ENCODE peak calls at places on chromosomes 16 and 17, in seven cellular contexts. Q is mucosa of descending colon; N is breast epithelium; W is left ventricle myocardium inferior; G is stomach; Y is left lung; U is CD8-positive, alpha-beta T cell. M is an unnamed sample.

GRCh38 chr17:74485841-74486240 is 19.4 kb downstream of the CD300A start:
- DNase-seq in Y (no peak), U (peak; percentile 27), G (peak; percentile 14), Q (no peak), W (no peak), N (no peak), M (no peak)

GRCh38 chr17:79844869-79845600 is 5.8 kb upstream of the CBX4 start:
- DNase-seq in Y (no peak), U (peak; percentile 71), W (peak; percentile 54), G (peak; percentile 60), Q (peak; percentile 80), N (no peak), M (peak; percentile 40)

GRCh38 chr17:80694085-80694991 is 149.7 kb downstream of the RPTOR start:
- DNase-seq in W (no peak), G (no peak), Y (no peak), Q (no peak), U (no peak), N (no peak), M (no peak)

GRCh38 chr17:73720187-73720834 is 76.1 kb upstream of the SDK2 start:
- DNase-seq in G (no peak), N (no peak), Y (no peak), Q (peak; percentile 47), W (no peak), U (peak; percentile 86), M (no peak)

GRCh38 chr17:28949185-28950016 is 1.9 kb downstream of the PHF12 start:
- DNase-seq in Y (peak; percentile 76), N (peak; percentile 51), Q (peak; percentile 80), G (peak; percentile 58), U (peak; percentile 79), W (peak; percentile 73), M (peak; percentile 42)

GRCh38 chr16:74601131-74601871 is 5.6 kb downstream of the GLG1 start:
- DNase-seq in Y (no peak), U (peak; percentile 80), N (no peak), Q (peak; percentile 65), W (no peak), G (no peak), M (peak; percentile 66)

GRCh38 chr17:75006653-75007052 is 5.8 kb upstream of the MRPL58 start:
- DNase-seq in G (no peak), N (no peak), Q (no peak), U (no peak), W (no peak), Y (no peak), M (no peak)

GRCh38 chr16:30131869-30132475 is 9.0 kb upstream of the MAPK3 start:
- DNase-seq in W (no peak), N (no peak), G (no peak), U (no peak), Q (no peak), Y (no peak), M (no peak)

GRCh38 chr17:46949291-46950174 is 26.6 kb downstream of the GOSR2 start:
- DNase-seq in Y (no peak), N (no peak), W (no peak), U (no peak), Q (no peak), G (no peak), M (no peak)

DNA sequence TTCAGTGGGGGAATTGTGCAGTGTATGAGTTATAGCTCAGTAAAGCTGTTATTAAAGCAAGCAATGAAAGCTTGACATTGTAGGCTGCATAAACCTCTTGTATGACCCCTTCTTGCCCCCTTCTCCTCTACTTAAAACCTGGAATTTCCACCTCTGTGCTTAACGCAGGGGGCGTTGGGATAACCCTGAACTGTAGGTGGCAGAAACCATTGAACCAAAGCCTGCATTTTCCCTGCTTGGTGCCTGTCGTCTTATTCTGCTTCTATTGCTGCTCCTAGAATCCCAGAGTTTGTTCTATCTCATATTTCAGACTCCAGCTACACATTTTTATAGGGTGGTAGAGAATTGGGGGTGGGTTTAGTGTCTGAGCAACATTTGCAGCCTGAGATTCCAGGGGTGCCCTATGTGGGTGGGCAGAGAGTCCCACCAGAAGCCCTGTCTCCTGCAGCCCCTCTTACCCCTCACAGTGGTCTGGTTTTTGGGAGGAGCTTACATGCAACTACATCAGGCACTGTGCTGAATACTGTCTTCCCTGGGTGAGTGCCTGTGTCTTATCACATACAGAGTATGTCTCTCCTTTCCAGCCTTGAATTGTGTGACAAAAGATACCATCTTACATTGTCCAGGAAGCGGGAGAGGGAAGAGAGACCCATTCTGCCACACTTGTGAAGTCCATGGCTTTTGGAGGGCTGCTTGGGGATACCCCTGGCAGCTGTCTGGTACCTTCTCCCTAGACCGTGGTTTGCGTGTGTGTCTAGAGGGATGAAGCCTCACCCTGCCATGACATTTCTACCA is 407.7 kb upstream of the EEF2KMT start:
- DNase-seq in W (no peak), Y (no peak), Q (no peak), G (no peak), N (no peak), U (no peak), M (no peak)
- H3K9me3 ChIP-seq in W (no peaks in the 10 kb centered on the region), Y (no peaks in the 10 kb centered on the region), Q (no peaks in the 10 kb centered on the region), G (no peaks in the 10 kb centered on the region), N (no peaks in the 10 kb centered on the region), U (no peaks in the 10 kb centered on the region), M (no peaks in the 10 kb centered on the region)

GRCh38 chr16:24538756-24539294 is 541 bp upstream of the RBBP6 start:
- DNase-seq in Y (no peak), N (no peak), Q (no peak), U (no peak), G (peak; percentile 67), W (no peak), M (no peak)
- H3K9me3 ChIP-seq in Y (no peaks in the 10 kb centered on the region), N (no peaks in the 10 kb centered on the region), Q (no peaks in the 10 kb centered on the region), U (no peaks in the 10 kb centered on the region), G (no peaks in the 10 kb centered on the region), W (no peaks in the 10 kb centered on the region), M (no peaks in the 10 kb centered on the region)

GRCh38 chr16:31913668-31914067 is 40.1 kb downstream of the ZNF267 start:
- DNase-seq in G (no peak), U (no peak), Y (no peak), Q (no peak), N (no peak), W (no peak), M (no peak)
- H3K9me3 ChIP-seq in G (peaks cover 99% of the 10 kb centered on the region), U (peaks cover 71% of the 10 kb centered on the region), Y (peaks cover 100% of the 10 kb centered on the region), Q (peaks cover 100% of the 10 kb centered on the region), N (peaks cover 99% of the 10 kb centered on the region), W (peaks cover 100% of the 10 kb centered on the region), M (peaks cover 83% of the 10 kb centered on the region)

GRCh38 chr16:35631261-35631945 is 2172.0 kb downstream of the TP53TG3F start:
- DNase-seq in W (no peak), Q (no peak), N (no peak), U (no peak), G (no peak), Y (no peak), M (no peak)

GRCh38 chr16:35626051-35626450 is 2166.6 kb downstream of the TP53TG3F start:
- DNase-seq in W (no peak), Y (no peak), U (no peak), G (no peak), N (no peak), Q (no peak), M (no peak)

DNA sequence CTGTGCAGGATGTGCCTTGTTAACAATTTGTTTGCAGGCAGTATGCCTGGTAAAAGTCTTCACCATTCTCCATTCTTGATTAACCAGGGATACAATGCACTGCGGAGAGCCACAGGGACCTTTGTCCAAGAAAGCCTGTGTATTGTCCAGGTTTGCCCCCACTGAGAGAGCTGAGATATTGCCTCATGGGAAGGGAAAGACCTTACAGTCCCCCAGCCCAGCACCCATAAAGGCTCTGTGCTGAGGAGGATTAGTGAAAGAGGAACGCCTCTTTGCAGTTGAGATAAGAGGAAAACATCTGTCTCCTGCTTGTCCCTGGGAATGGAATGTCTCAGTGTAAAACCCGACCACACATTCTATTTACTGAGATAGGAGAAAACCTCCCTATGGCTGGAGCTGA is 2169.6 kb downstream of the TP53TG3F start:
- DNase-seq in W (no peak), N (no peak), G (no peak), U (no peak), Y (no peak), Q (no peak), M (no peak)
- H3K9me3 ChIP-seq in W (no peaks in the 10 kb centered on the region), N (no peaks in the 10 kb centered on the region), G (peaks cover 42% of the 10 kb centered on the region), U (no peaks in the 10 kb centered on the region), Y (peaks cover 43% of the 10 kb centered on the region), Q (peaks cover 65% of the 10 kb centered on the region), M (no peaks in the 10 kb centered on the region)

DNA sequence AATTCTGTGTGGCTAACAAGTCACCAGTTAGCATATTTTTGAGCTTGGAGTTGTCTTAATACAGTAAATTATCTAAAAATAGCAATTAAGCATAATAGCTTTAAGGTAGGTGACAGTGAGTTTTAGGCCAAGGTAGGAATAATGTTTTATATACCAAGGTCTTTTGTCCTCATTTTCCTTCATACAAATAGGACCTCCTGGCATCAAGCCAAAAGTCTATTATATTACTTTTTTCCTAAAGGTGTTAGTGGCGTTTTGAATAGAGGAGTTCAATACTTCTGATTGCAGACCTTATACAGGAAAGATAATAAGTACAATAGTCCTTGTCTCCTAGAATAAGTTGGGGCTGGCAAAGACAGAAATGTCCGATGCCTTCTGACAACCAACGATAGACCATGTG is 2277.7 kb downstream of the TP53TG3F start:
- DNase-seq in N (no peak), G (no peak), Y (no peak), Q (no peak), U (no peak), W (no peak), M (no peak)
- H3K9me3 ChIP-seq in N (peaks cover 13% of the 10 kb centered on the region), G (peaks cover 76% of the 10 kb centered on the region), Y (peaks cover 50% of the 10 kb centered on the region), Q (peaks cover 72% of the 10 kb centered on the region), U (peaks cover 3% of the 10 kb centered on the region), W (no peaks in the 10 kb centered on the region), M (peaks cover 11% of the 10 kb centered on the region)

GRCh38 chr17:27082023-27082774 is 211.7 kb upstream of the WSB1 start:
- DNase-seq in N (no peak), G (no peak), U (no peak), Q (no peak), Y (no peak), W (no peak), M (no peak)

GRCh38 chr17:27076814-27077213 is 217.1 kb upstream of the WSB1 start:
- DNase-seq in W (no peak), Y (no peak), Q (no peak), U (no peak), G (no peak), N (no peak), M (no peak)

GRCh38 chr17:27078296-27078695 is 215.6 kb upstream of the WSB1 start:
- DNase-seq in Y (no peak), U (no peak), G (no peak), Q (no peak), W (no peak), N (no peak), M (no peak)

GRCh38 chr17:27081002-27081638 is 212.8 kb upstream of the WSB1 start:
- DNase-seq in U (no peak), Y (no peak), Q (no peak), G (no peak), N (no peak), W (no peak), M (no peak)

DNA sequence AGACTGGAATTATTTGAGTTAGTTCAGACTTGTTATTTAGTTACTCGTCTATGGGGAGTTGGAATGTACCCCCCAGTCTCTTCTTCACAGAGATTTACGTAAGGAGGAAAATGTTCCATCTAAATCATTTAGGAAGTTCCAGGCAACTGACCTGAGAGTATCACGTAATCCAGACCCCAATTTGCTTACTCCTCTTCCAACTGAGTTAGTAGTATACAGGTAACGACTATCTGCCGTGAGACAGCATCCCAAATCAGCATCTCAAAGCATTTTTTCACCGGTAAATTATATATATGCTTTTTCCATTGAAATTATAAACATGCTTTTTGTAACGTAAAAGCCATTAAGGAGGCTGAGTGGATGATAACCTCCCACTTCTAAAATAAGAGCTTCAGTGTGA is 214.3 kb upstream of the WSB1 start:
- DNase-seq in N (no peak), U (no peak), G (no peak), W (no peak), Q (no peak), Y (no peak), M (no peak)
- H3K9me3 ChIP-seq in N (no peaks in the 10 kb centered on the region), U (no peaks in the 10 kb centered on the region), G (peaks cover 3% of the 10 kb centered on the region), W (no peaks in the 10 kb centered on the region), Q (peaks cover 8% of the 10 kb centered on the region), Y (peaks cover 2% of the 10 kb centered on the region), M (no peaks in the 10 kb centered on the region)